ENCODE peak calls at places on chromosomes 5 and 9, in nine cellular contexts. One of them, this sample, is unnamed. For H3K4me1, the result is how much of the 10 kb centered on the place peaks cover.

GRCh38 chr9:123220127-123220526 is 48.3 kb downstream of the STRBP start:
- DNase-seq in tibial nerve: no peak
- DNase-seq in colonic mucosa: no peak
- DNase-seq in breast epithelium: no peak
- DNase-seq in ovary: no peak
- DNase-seq in right cardiac atrium: no peak
- DNase-seq in neural progenitor cell: no peak
- DNase-seq in DND-41: no peak
- DNase-seq in A549: no peak
- DNase-seq in this sample: no peak

GRCh38 chr5:109455598-109456096 is 45.9 kb upstream of the PJA2 start:
- DNase-seq in tibial nerve: peak
- DNase-seq in colonic mucosa: no peak
- DNase-seq in breast epithelium: peak
- DNase-seq in ovary: peak
- DNase-seq in right cardiac atrium: peak
- DNase-seq in neural progenitor cell: no peak
- DNase-seq in DND-41: peak
- DNase-seq in A549: peak
- DNase-seq in this sample: peak

GRCh38 chr9:84669293-84670105 is at the start of gene NTRK2:
- DNase-seq in tibial nerve: peak
- DNase-seq in colonic mucosa: peak
- DNase-seq in breast epithelium: peak
- DNase-seq in ovary: peak
- DNase-seq in right cardiac atrium: peak
- DNase-seq in neural progenitor cell: peak
- DNase-seq in DND-41: no peak
- DNase-seq in A549: no peak
- DNase-seq in this sample: peak

GRCh38 chr9:120878188-120879130 is 1.5 kb upstream of the PHF19 start:
- DNase-seq in tibial nerve: no peak
- DNase-seq in colonic mucosa: no peak
- DNase-seq in breast epithelium: no peak
- DNase-seq in ovary: no peak
- DNase-seq in right cardiac atrium: no peak
- DNase-seq in neural progenitor cell: no peak
- DNase-seq in DND-41: peak
- DNase-seq in A549: no peak
- DNase-seq in this sample: no peak

GRCh38 chr5:21802869-21803490 is 1050.2 kb downstream of the CDH12 start:
- DNase-seq in tibial nerve: no peak
- DNase-seq in colonic mucosa: no peak
- DNase-seq in breast epithelium: no peak
- DNase-seq in ovary: no peak
- DNase-seq in right cardiac atrium: no peak
- DNase-seq in neural progenitor cell: peak
- DNase-seq in DND-41: no peak
- DNase-seq in A549: peak
- DNase-seq in this sample: peak

GRCh38 chr5:56155992-56156584 is 77.0 kb downstream of the ANKRD55 start:
- DNase-seq in tibial nerve: no peak
- DNase-seq in colonic mucosa: no peak
- DNase-seq in breast epithelium: no peak
- DNase-seq in ovary: no peak
- DNase-seq in right cardiac atrium: no peak
- DNase-seq in neural progenitor cell: no peak
- DNase-seq in DND-41: no peak
- DNase-seq in A549: no peak
- DNase-seq in this sample: no peak

GRCh38 chr9:90965141-90965910 is 163.7 kb downstream of the SYK start:
- DNase-seq in tibial nerve: no peak
- DNase-seq in colonic mucosa: no peak
- DNase-seq in breast epithelium: no peak
- DNase-seq in ovary: no peak
- DNase-seq in right cardiac atrium: no peak
- DNase-seq in neural progenitor cell: no peak
- DNase-seq in DND-41: no peak
- DNase-seq in A549: no peak
- DNase-seq in this sample: no peak

GRCh38 chr5:134092875-134093274 is 21.6 kb upstream of the TCF7 start:
- DNase-seq in tibial nerve: no peak
- DNase-seq in colonic mucosa: peak
- DNase-seq in breast epithelium: no peak
- DNase-seq in ovary: no peak
- DNase-seq in right cardiac atrium: no peak
- DNase-seq in neural progenitor cell: no peak
- DNase-seq in DND-41: no peak
- DNase-seq in A549: no peak
- DNase-seq in this sample: no peak

GRCh38 chr9:3497406-3497805 is 28.4 kb downstream of the RFX3 start:
- DNase-seq in tibial nerve: no peak
- DNase-seq in colonic mucosa: no peak
- DNase-seq in breast epithelium: no peak
- DNase-seq in ovary: no peak
- DNase-seq in right cardiac atrium: no peak
- DNase-seq in neural progenitor cell: no peak
- DNase-seq in DND-41: no peak
- DNase-seq in A549: no peak
- DNase-seq in this sample: no peak

GRCh38 chr9:113397077-113397696 is 3.9 kb downstream of the ALAD start:
- DNase-seq in tibial nerve: no peak
- DNase-seq in colonic mucosa: peak
- DNase-seq in breast epithelium: no peak
- DNase-seq in ovary: no peak
- DNase-seq in right cardiac atrium: no peak
- DNase-seq in neural progenitor cell: no peak
- DNase-seq in DND-41: no peak
- DNase-seq in A549: no peak
- DNase-seq in this sample: no peak

GRCh38 chr9:113398796-113399195 is 2.3 kb downstream of the ALAD start:
- DNase-seq in tibial nerve: no peak
- DNase-seq in colonic mucosa: no peak
- DNase-seq in breast epithelium: no peak
- DNase-seq in ovary: no peak
- DNase-seq in right cardiac atrium: no peak
- DNase-seq in neural progenitor cell: no peak
- DNase-seq in DND-41: no peak
- DNase-seq in A549: no peak
- DNase-seq in this sample: no peak

GRCh38 chr9:113401027-113401792 is at the start of gene ALAD:
- DNase-seq in tibial nerve: peak
- DNase-seq in colonic mucosa: peak
- DNase-seq in breast epithelium: peak
- DNase-seq in ovary: peak
- DNase-seq in right cardiac atrium: peak
- DNase-seq in neural progenitor cell: peak
- DNase-seq in DND-41: peak
- DNase-seq in A549: peak
- DNase-seq in this sample: peak

GRCh38 chr9:113403651-113404050 is 2.6 kb upstream of the ALAD start:
- DNase-seq in tibial nerve: no peak
- DNase-seq in colonic mucosa: no peak
- DNase-seq in breast epithelium: no peak
- DNase-seq in ovary: no peak
- DNase-seq in right cardiac atrium: no peak
- DNase-seq in neural progenitor cell: no peak
- DNase-seq in DND-41: no peak
- DNase-seq in A549: no peak
- DNase-seq in this sample: no peak

DNA sequence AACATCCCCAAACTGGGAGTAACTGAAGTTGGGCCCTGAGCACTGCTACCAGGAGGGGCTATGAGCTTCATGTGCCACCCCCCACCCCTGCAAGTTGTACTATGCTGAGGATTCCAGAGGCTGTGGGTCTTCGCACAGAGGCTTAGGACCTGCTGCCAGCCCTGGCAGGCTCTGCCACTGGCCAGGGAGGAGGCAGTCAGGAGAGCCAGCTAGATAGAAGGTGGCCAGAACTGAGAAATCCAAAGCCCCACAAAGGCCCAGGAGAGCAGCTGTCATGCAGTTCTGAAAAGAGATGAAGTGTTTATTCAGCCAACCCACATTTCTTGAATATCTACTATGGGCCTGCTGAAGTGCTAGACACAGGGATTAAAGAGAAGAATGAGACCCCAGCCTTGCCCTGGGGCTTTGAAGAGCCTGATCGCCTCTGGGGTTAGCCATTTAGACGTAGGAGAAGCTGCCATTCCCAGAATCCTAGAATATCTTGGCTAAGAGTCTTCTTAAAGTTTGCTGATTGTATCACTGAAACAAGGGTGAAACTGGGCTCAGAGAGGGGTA is 1.4 kb downstream of the ALAD start:
- DNase-seq in tibial nerve: no peak
- DNase-seq in colonic mucosa: no peak
- DNase-seq in breast epithelium: no peak
- DNase-seq in ovary: no peak
- DNase-seq in right cardiac atrium: no peak
- DNase-seq in neural progenitor cell: no peak
- DNase-seq in DND-41: no peak
- DNase-seq in A549: no peak
- DNase-seq in this sample: no peak
- H3K27ac ChIP-seq in tibial nerve: peak
- H3K27ac ChIP-seq in colonic mucosa: no peak
- H3K27ac ChIP-seq in breast epithelium: peak
- H3K27ac ChIP-seq in ovary: no peak
- H3K27ac ChIP-seq in right cardiac atrium: no peak
- H3K27ac ChIP-seq in neural progenitor cell: no peak
- H3K27ac ChIP-seq in DND-41: no peak
- H3K27ac ChIP-seq in A549: no peak
- H3K27ac ChIP-seq in this sample: no peak

GRCh38 chr5:43105369-43106289 is 15.1 kb upstream of the ZNF131 start:
- DNase-seq in tibial nerve: peak
- DNase-seq in colonic mucosa: peak
- DNase-seq in breast epithelium: peak
- DNase-seq in ovary: peak
- DNase-seq in right cardiac atrium: peak
- DNase-seq in neural progenitor cell: peak
- DNase-seq in DND-41: peak
- DNase-seq in A549: peak
- DNase-seq in this sample: peak
- H3K4me3 ChIP-seq in tibial nerve: peak
- H3K4me3 ChIP-seq in colonic mucosa: peak
- H3K4me3 ChIP-seq in breast epithelium: peak
- H3K4me3 ChIP-seq in ovary: peak
- H3K4me3 ChIP-seq in right cardiac atrium: peak
- H3K4me3 ChIP-seq in neural progenitor cell: no peak
- H3K4me3 ChIP-seq in DND-41: no peak
- H3K4me3 ChIP-seq in A549: peak
- H3K4me3 ChIP-seq in this sample: peak

GRCh38 chr5:139141410-139141809 is 56.8 kb downstream of the SIL1 start:
- DNase-seq in tibial nerve: no peak
- DNase-seq in colonic mucosa: no peak
- DNase-seq in breast epithelium: no peak
- DNase-seq in ovary: peak
- DNase-seq in right cardiac atrium: no peak
- DNase-seq in neural progenitor cell: no peak
- DNase-seq in DND-41: no peak
- DNase-seq in A549: no peak
- DNase-seq in this sample: no peak
- H3K4me1 ChIP-seq in tibial nerve: under half
- H3K4me1 ChIP-seq in colonic mucosa: under half
- H3K4me1 ChIP-seq in breast epithelium: under half
- H3K4me1 ChIP-seq in ovary: under half
- H3K4me1 ChIP-seq in right cardiac atrium: under half
- H3K4me1 ChIP-seq in neural progenitor cell: under half
- H3K4me1 ChIP-seq in DND-41: under half
- H3K4me1 ChIP-seq in A549: under half
- H3K4me1 ChIP-seq in this sample: under half

GRCh38 chr5:16787278-16787677 is 148.8 kb downstream of the MYO10 start:
- DNase-seq in tibial nerve: no peak
- DNase-seq in colonic mucosa: no peak
- DNase-seq in breast epithelium: peak
- DNase-seq in ovary: no peak
- DNase-seq in right cardiac atrium: no peak
- DNase-seq in neural progenitor cell: no peak
- DNase-seq in DND-41: no peak
- DNase-seq in A549: no peak
- DNase-seq in this sample: no peak

GRCh38 chr5:16788957-16789356 is 147.1 kb downstream of the MYO10 start:
- DNase-seq in tibial nerve: no peak
- DNase-seq in colonic mucosa: no peak
- DNase-seq in breast epithelium: no peak
- DNase-seq in ovary: no peak
- DNase-seq in right cardiac atrium: no peak
- DNase-seq in neural progenitor cell: no peak
- DNase-seq in DND-41: no peak
- DNase-seq in A549: no peak
- DNase-seq in this sample: no peak

GRCh38 chr5:16784088-16784487 is 152.0 kb downstream of the MYO10 start:
- DNase-seq in tibial nerve: no peak
- DNase-seq in colonic mucosa: no peak
- DNase-seq in breast epithelium: no peak
- DNase-seq in ovary: no peak
- DNase-seq in right cardiac atrium: no peak
- DNase-seq in neural progenitor cell: no peak
- DNase-seq in DND-41: no peak
- DNase-seq in A549: no peak
- DNase-seq in this sample: no peak

GRCh38 chr5:16782227-16782626 is 153.9 kb downstream of the MYO10 start:
- DNase-seq in tibial nerve: no peak
- DNase-seq in colonic mucosa: no peak
- DNase-seq in breast epithelium: no peak
- DNase-seq in ovary: no peak
- DNase-seq in right cardiac atrium: no peak
- DNase-seq in neural progenitor cell: no peak
- DNase-seq in DND-41: no peak
- DNase-seq in A549: no peak
- DNase-seq in this sample: no peak

GRCh38 chr5:16784843-16785791 is 151.0 kb downstream of the MYO10 start:
- DNase-seq in tibial nerve: no peak
- DNase-seq in colonic mucosa: no peak
- DNase-seq in breast epithelium: no peak
- DNase-seq in ovary: no peak
- DNase-seq in right cardiac atrium: no peak
- DNase-seq in neural progenitor cell: no peak
- DNase-seq in DND-41: no peak
- DNase-seq in A549: no peak
- DNase-seq in this sample: no peak
- H3K27ac ChIP-seq in tibial nerve: no peak
- H3K27ac ChIP-seq in colonic mucosa: no peak
- H3K27ac ChIP-seq in breast epithelium: no peak
- H3K27ac ChIP-seq in ovary: no peak
- H3K27ac ChIP-seq in right cardiac atrium: no peak
- H3K27ac ChIP-seq in neural progenitor cell: no peak
- H3K27ac ChIP-seq in DND-41: no peak
- H3K27ac ChIP-seq in A549: no peak
- H3K27ac ChIP-seq in this sample: no peak

DNA sequence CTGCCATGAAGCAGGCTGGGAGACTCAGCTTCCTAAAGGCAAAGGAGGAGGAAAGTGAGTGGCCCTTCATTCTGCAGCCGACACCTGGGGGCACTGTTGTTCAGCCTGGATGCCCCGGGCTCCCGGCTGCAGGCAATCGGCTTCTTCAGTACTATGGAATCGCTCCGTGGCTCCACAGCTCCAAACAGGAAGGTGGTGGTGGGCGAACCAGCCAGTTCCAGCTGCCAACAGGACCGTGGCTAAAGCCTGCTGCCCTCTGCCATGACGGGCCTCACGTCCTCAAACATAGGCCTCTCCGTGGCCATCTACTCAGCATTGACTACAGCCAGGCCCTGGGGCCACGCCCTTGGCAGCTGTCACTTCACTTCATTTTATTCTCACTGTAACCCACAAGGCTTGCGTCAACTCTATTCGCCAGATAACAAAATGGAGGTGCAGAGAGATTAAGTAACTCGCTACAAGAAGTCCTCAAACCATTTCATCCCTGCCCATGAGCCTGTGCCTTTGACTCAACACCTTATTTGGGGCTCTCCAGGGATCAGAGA is 38.1 kb downstream of the PAX5 start:
- DNase-seq in tibial nerve: no peak
- DNase-seq in colonic mucosa: peak
- DNase-seq in breast epithelium: no peak
- DNase-seq in ovary: no peak
- DNase-seq in right cardiac atrium: peak
- DNase-seq in neural progenitor cell: peak
- DNase-seq in DND-41: peak
- DNase-seq in A549: peak
- DNase-seq in this sample: no peak
- H3K4me3 ChIP-seq in tibial nerve: no peak
- H3K4me3 ChIP-seq in colonic mucosa: peak
- H3K4me3 ChIP-seq in breast epithelium: no peak
- H3K4me3 ChIP-seq in ovary: no peak
- H3K4me3 ChIP-seq in right cardiac atrium: no peak
- H3K4me3 ChIP-seq in neural progenitor cell: no peak
- H3K4me3 ChIP-seq in DND-41: no peak
- H3K4me3 ChIP-seq in A549: peak
- H3K4me3 ChIP-seq in this sample: no peak

This sample was measured in SJSA1.